ENCODE peak calls at places on chromosomes 1 and 21, in seven cellular contexts. Z, S, L, T, K, C and B are unnamed samples.

GRCh38 chr1:212500986-212501385 is 68.3 kb downstream of the NENF start:
- DNase-seq in K (no peak), Z (no peak), L (no peak), S (no peak), T (no peak), C (no peak), B (no peak)

GRCh38 chr1:71689635-71690034 is 592.7 kb downstream of the NEGR1 start:
- DNase-seq in T (no peak), K (no peak), Z (no peak), C (no peak), L (no peak), S (no peak), B (no peak)

GRCh38 chr1:111855260-111855659 is 99.6 kb downstream of the DDX20 start:
- DNase-seq in Z (no peak), L (no peak), K (no peak), C (no peak), S (no peak), T (no peak), B (no peak)

GRCh38 chr1:40901886-40902633 is 39.9 kb upstream of the CITED4 start:
- DNase-seq in L (no peak), C (no peak), S (peak; percentile 55), Z (no peak), K (no peak), T (peak; percentile 95), B (peak; percentile 89)

GRCh38 chr21:43611598-43612369 is 47.5 kb downstream of the HSF2BP start:
- DNase-seq in Z (peak; percentile 85), K (peak; percentile 78), S (peak; percentile 41), C (peak; percentile 54), L (peak; percentile 67), T (no peak), B (peak; percentile 85)

GRCh38 chr1:207873055-207873890 is 37.7 kb downstream of the CD34 start:
- DNase-seq in C (no peak), S (no peak), K (no peak), T (no peak), L (no peak), Z (no peak), B (no peak)

GRCh38 chr1:215673943-215674342 is 106.8 kb downstream of the KCTD3 start:
- DNase-seq in C (no peak), T (no peak), K (no peak), Z (no peak), L (no peak), S (no peak), B (no peak)

GRCh38 chr1:209884665-209885117 is 53.3 kb upstream of the SYT14 start:
- DNase-seq in C (peak; percentile 35), Z (no peak), S (peak; percentile 100), T (peak; percentile 87), K (peak; percentile 39), L (no peak), B (peak; percentile 100)

GRCh38 chr1:180919183-180919700 is 6.5 kb downstream of the KIAA1614 start:
- DNase-seq in S (no peak), K (no peak), L (no peak), C (no peak), T (no peak), Z (no peak), B (no peak)

GRCh38 chr1:39381839-39382238 is 109.6 kb upstream of the BMP8A start:
- DNase-seq in S (peak; percentile 58), C (no peak), Z (no peak), T (no peak), L (no peak), K (no peak), B (peak; percentile 65)

GRCh38 chr1:155278689-155279160 is 1.5 kb downstream of the HCN3 start:
- DNase-seq in T (no peak), K (no peak), L (no peak), Z (no peak), S (no peak), C (no peak), B (no peak)

GRCh38 chr21:17784604-17785402 is 34.4 kb downstream of the C21orf91 start:
- DNase-seq in Z (no peak), K (no peak), T (no peak), C (no peak), S (peak; percentile 77), L (no peak), B (no peak)

GRCh38 chr1:145871994-145872411 is 13.1 kb upstream of the PIAS3 start:
- DNase-seq in L (peak; percentile 62), S (peak; percentile 33), Z (peak; percentile 71), K (peak; percentile 31), C (no peak), T (no peak), B (no peak)

GRCh38 chr1:151949371-151950193 is 40.3 kb upstream of the THEM4 start:
- DNase-seq in C (no peak), Z (no peak), S (no peak), L (no peak), T (no peak), K (no peak), B (no peak)

GRCh38 chr21:42093991-42094417 is 22.9 kb downstream of the UMODL1 start:
- DNase-seq in T (peak; percentile 90), K (no peak), Z (no peak), C (no peak), S (peak; percentile 98), L (no peak), B (peak; percentile 90)

GRCh38 chr1:113616201-113616600 is 143.1 kb downstream of the PHTF1 start:
- DNase-seq in T (no peak), S (peak; percentile 76), L (no peak), K (no peak), Z (no peak), C (no peak), B (no peak)

GRCh38 chr1:174448531-174448883 is 743 bp downstream of the GPR52 start:
- DNase-seq in S (no peak), T (no peak), C (no peak), Z (no peak), L (no peak), K (no peak), B (no peak)

GRCh38 chr1:27428316-27429028 is 36.0 kb downstream of the GPR3 start:
- DNase-seq in C (no peak), K (no peak), Z (peak; percentile 51), T (no peak), L (peak; percentile 15), S (no peak), B (no peak)

GRCh38 chr1:113987259-113987658 is 8.0 kb downstream of the OLFML3 start:
- DNase-seq in L (no peak), T (no peak), K (no peak), S (no peak), C (no peak), Z (no peak), B (no peak)

GRCh38 chr1:45621895-45622266 is 2.0 kb downstream of the CCDC17 start:
- DNase-seq in T (no peak), S (no peak), C (no peak), K (no peak), Z (no peak), L (no peak), B (no peak)

GRCh38 chr21:41501919-41502318 is 6.0 kb downstream of the TMPRSS2 start:
- DNase-seq in K (no peak), L (no peak), S (peak; percentile 6), T (no peak), C (no peak), Z (no peak), B (no peak)

GRCh38 chr1:8167936-8168335 is 141.8 kb upstream of the ERRFI1 start:
- DNase-seq in T (no peak), K (no peak), L (no peak), S (no peak), Z (no peak), C (no peak), B (no peak)

DNA sequence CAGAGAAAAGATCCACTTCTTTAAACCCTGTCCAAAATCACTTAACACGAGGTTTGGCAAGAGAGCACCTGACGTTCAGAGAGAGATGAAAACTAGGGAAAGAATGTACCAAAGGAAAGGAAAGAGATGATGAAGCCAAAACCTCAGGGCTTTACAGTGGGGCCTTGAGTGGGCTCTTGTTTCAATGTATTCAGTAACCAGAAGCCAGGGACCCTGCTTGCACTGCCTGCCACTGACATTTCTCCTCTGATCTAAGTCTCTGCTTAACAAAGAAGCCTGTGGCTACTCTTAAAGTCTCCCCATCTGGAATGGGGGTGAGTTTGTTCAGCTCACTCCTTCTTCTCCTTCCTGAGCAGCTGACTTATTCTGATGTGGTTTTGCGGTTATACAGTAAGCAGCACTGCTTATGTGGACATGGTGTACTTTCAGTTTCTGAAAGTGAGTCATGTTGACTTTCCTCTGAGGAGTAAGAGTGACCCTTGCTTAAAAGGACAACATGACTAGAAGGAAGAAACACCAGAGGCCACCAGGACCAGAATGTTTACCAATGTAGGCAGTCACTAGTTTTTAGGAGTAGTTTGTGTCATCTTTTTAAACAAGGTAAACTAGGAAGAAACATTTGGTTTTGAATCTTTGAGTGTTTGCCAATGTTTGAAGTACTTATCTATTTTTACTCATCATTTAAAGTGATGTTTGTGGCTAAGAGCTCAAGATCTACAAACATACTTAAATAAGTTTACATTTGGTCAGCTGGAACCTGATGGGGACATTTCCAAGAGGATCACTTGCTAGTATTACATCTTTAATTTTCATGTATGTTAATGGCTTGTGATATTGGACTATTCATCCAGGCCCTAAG is 87.4 kb downstream of the FASLG start:
- DNase-seq in T (peak; percentile 97), K (no peak), S (peak; percentile 100), Z (no peak), L (no peak), C (peak; percentile 47), B (peak; percentile 97)
- H3K27ac ChIP-seq in T (peak overlapping the region; percentile 37), K (peak overlapping the region; percentile 88), S (peak overlapping the region; percentile 62), Z (no peak overlapping the region), L (no peak overlapping the region), C (peak overlapping the region; percentile 49), B (peak overlapping the region; percentile 83)

GRCh38 chr1:18633428-18634155 is 2.9 kb downstream of the PAX7 start:
- DNase-seq in C (no peak), Z (no peak), L (no peak), K (no peak), S (no peak), T (no peak), B (no peak)
- H3K27me3 ChIP-seq in C (peaks cover 37% of the 10 kb centered on the region), Z (peaks cover 99% of the 10 kb centered on the region), L (peaks cover 24% of the 10 kb centered on the region), K (peaks cover 66% of the 10 kb centered on the region), S (peaks cover 84% of the 10 kb centered on the region), T (peaks cover 7% of the 10 kb centered on the region), B (peaks cover 92% of the 10 kb centered on the region)

GRCh38 chr1:230067871-230068814 is 1.1 kb downstream of the GALNT2 start:
- DNase-seq in K (peak; percentile 31), S (no peak), Z (peak; percentile 64), L (peak; percentile 58), C (peak; percentile 38), T (no peak), B (no peak)
- TF ChIP-seq CTCF in K (no peak), S (peak; percentile 4), Z (no peak), L (no peak), C (no peak), T (no peak), B (no peak)

GRCh38 chr1:213988639-213989070 is 882 bp downstream of the PROX1 start:
- DNase-seq in K (no peak), L (no peak), T (no peak), S (no peak), C (no peak), Z (peak; percentile 36), B (no peak)

GRCh38 chr1:213987876-213988638 is at the start of gene PROX1:
- DNase-seq in C (peak; percentile 68), T (no peak), K (peak; percentile 77), L (peak; percentile 88), S (peak; percentile 93), Z (peak; percentile 94), B (peak; percentile 68)

GRCh38 chr1:213986925-213987250 is 885 bp upstream of the PROX1 start:
- DNase-seq in C (no peak), K (no peak), T (no peak), L (no peak), Z (no peak), S (no peak), B (no peak)

GRCh38 chr1:213986020-213986924 is 1.5 kb upstream of the PROX1 start:
- DNase-seq in Z (peak; percentile 37), L (peak; percentile 53), S (no peak), K (no peak), T (no peak), C (no peak), B (no peak)

GRCh38 chr1:213987422-213987875 is 324 bp upstream of the PROX1 start:
- DNase-seq in L (no peak), K (peak; percentile 42), S (no peak), Z (no peak), C (no peak), T (no peak), B (no peak)
- H3K27ac ChIP-seq in L (peak overlapping the region; percentile 90), K (peak overlapping the region; percentile 89), S (peak overlapping the region; percentile 24), Z (no peak overlapping the region), C (peak overlapping the region; percentile 78), T (no peak overlapping the region), B (no peak overlapping the region)